ENCODE peak calls at places on chromosomes 2 and 18, in ten cellular contexts. D is anterior cingulate cortex; I is AG04450; G is LNCaP clone FGC; W is kidney; Y is DMS79; B is stimulated activated CD8-positive, alpha-beta memory T cell treated with anti-CD3 and anti-CD28 coated beads, Interleukin-4, amount 100 ng/mL, for 1 hour; K is skeletal muscle cell; E is stimulated activated naive CD8-positive, alpha-beta T cell treated with anti-CD3 and anti-CD28 coated beads, Interleukin-15, Interleukin-2, amounts not matched to agents 100 U/mL and 50 U/mL, for 24 hours; H is epithelial cell of proximal tubule. Z is an unnamed sample.

GRCh38 chr2:181670632-181671031 is 9.7 kb downstream of the NEUROD1 start:
- DNase-seq in E (no peak), B (no peak), Y (no peak), G (no peak), K (no peak), I (no peak), H (no peak), D (no peak), W (no peak), Z (no peak)

GRCh38 chr2:69102234-69102633 is 89.3 kb downstream of the ANTXR1 start:
- DNase-seq in Y (no peak), G (no peak), E (no peak), I (no peak), H (no peak), W (no peak), K (no peak), B (no peak), D (no peak), Z (no peak)

GRCh38 chr2:10408649-10409579 is 39.2 kb downstream of the ODC1 start:
- DNase-seq in D (no peak), E (peak), B (peak), H (no peak), Y (peak), W (peak), G (peak), K (no peak), I (no peak), Z (peak)

GRCh38 chr2:46735108-46735691 is 180.4 kb downstream of the MCFD2 start:
- DNase-seq in H (no peak), W (no peak), D (no peak), I (no peak), Y (no peak), E (no peak), B (no peak), G (no peak), K (no peak), Z (no peak)

GRCh38 chr18:7572837-7573236 is 5.7 kb downstream of the PTPRM start:
- DNase-seq in Y (no peak), I (no peak), W (no peak), E (peak), K (no peak), B (no peak), G (no peak), D (no peak), H (no peak), Z (no peak)

GRCh38 chr2:19033240-19033639 is 325.2 kb downstream of the OSR1 start:
- DNase-seq in D (no peak), K (no peak), E (no peak), Y (no peak), I (no peak), G (no peak), H (no peak), W (no peak), B (no peak), Z (no peak)

GRCh38 chr2:194927489-194927888 is 729.5 kb upstream of the SLC39A10 start:
- DNase-seq in I (no peak), D (no peak), K (no peak), H (no peak), G (no peak), E (no peak), W (no peak), Y (no peak), B (no peak), Z (no peak)

GRCh38 chr2:42105330-42106256 is 57.8 kb downstream of the PKDCC start:
- DNase-seq in K (no peak), Y (no peak), D (no peak), G (no peak), E (peak), W (peak), B (peak), I (no peak), H (no peak), Z (no peak)

GRCh38 chr2:61470122-61470951 is 550 bp downstream of the USP34 start:
- DNase-seq in Y (peak), I (peak), B (peak), H (no peak), E (peak), K (no peak), G (no peak), D (peak), W (peak), Z (peak)

GRCh38 chr2:176079285-176079830 is 4.4 kb downstream of the EVX2 start:
- DNase-seq in H (no peak), B (no peak), I (no peak), K (no peak), D (no peak), G (no peak), Y (peak), W (no peak), E (no peak), Z (no peak)

GRCh38 chr18:12391487-12392136 is 14.6 kb upstream of the AFG3L2 start:
- DNase-seq in Y (no peak), E (peak), G (no peak), B (no peak), W (no peak), H (no peak), I (peak), K (no peak), D (no peak), Z (peak)

GRCh38 chr18:10843533-10843932 is 305.8 kb downstream of the PIEZO2 start:
- DNase-seq in Y (no peak), K (no peak), I (no peak), H (no peak), W (no peak), E (no peak), D (no peak), B (no peak), G (no peak), Z (no peak)

GRCh38 chr2:65350714-65351113 is 81.7 kb downstream of the SPRED2 start:
- DNase-seq in H (no peak), G (no peak), W (no peak), Y (no peak), E (no peak), I (no peak), B (no peak), K (no peak), D (no peak), Z (no peak)

GRCh38 chr2:232365621-232366321 is 12.8 kb upstream of the ALPP start:
- DNase-seq in I (peak), D (no peak), H (no peak), W (no peak), K (no peak), G (peak), B (no peak), Y (no peak), E (no peak), Z (no peak)

GRCh38 chr18:77067315-77068061 is 65.1 kb downstream of the MBP start:
- DNase-seq in B (peak), E (peak), H (peak), G (no peak), K (peak), Y (no peak), D (no peak), W (no peak), I (peak), Z (no peak)

GRCh38 chr2:142190805-142191204 is 60.0 kb upstream of the LRP1B start:
- DNase-seq in K (no peak), H (no peak), I (no peak), W (no peak), D (no peak), E (no peak), G (no peak), Y (no peak), B (no peak), Z (no peak)

GRCh38 chr2:119823734-119824334 is 64.1 kb downstream of the PTPN4 start:
- DNase-seq in I (no peak), D (no peak), Y (no peak), K (no peak), B (no peak), E (peak), H (no peak), G (no peak), W (peak), Z (peak)

GRCh38 chr18:61892683-61893303 is at the start of gene RNF152:
- DNase-seq in G (no peak), I (no peak), W (peak), K (no peak), B (no peak), D (no peak), H (no peak), Y (no peak), E (peak), Z (no peak)

GRCh38 chr18:3511980-3512379 is 62.0 kb downstream of the TGIF1 start:
- DNase-seq in E (no peak), K (peak), H (peak), D (no peak), B (no peak), W (no peak), G (no peak), Y (no peak), I (peak), Z (no peak)

GRCh38 chr2:117942958-117943672 is 70.8 kb downstream of the CCDC93 start:
- DNase-seq in G (peak), E (no peak), B (no peak), W (no peak), D (no peak), I (peak), H (no peak), Y (no peak), K (peak), Z (no peak)

GRCh38 chr2:10514743-10515142 is 66.6 kb upstream of the ODC1 start:
- DNase-seq in Y (no peak), K (peak), B (no peak), E (no peak), I (peak), W (no peak), H (no peak), G (no peak), D (no peak), Z (no peak)

GRCh38 chr2:6372317-6372903 is 493.3 kb downstream of the CMPK2 start:
- DNase-seq in I (peak), W (no peak), G (no peak), E (no peak), Y (no peak), B (no peak), K (peak), H (peak), D (no peak), Z (no peak)

GRCh38 chr18:37343542-37343851 is 222.1 kb downstream of the CELF4 start:
- DNase-seq in K (no peak), E (no peak), I (no peak), D (no peak), B (no peak), G (no peak), Y (no peak), W (no peak), H (no peak), Z (peak)

GRCh38 chr2:168596881-168597280 is 140.8 kb downstream of the CERS6 start:
- DNase-seq in I (no peak), H (no peak), Y (no peak), K (no peak), B (no peak), D (no peak), G (no peak), E (no peak), W (no peak), Z (no peak)

GRCh38 chr2:179622635-179623034 is 238.8 kb downstream of the ZNF385B start:
- DNase-seq in Y (no peak), G (no peak), B (no peak), D (no peak), E (no peak), H (no peak), W (no peak), K (no peak), I (no peak), Z (no peak)

GRCh38 chr2:70983506-70984227 is 5.2 kb downstream of the ANKRD53 start:
- DNase-seq in K (no peak), D (no peak), I (no peak), B (no peak), G (no peak), H (no peak), Y (no peak), E (no peak), W (no peak), Z (no peak)

GRCh38 chr2:58871469-58872142 is 630.5 kb upstream of the FANCL start:
- DNase-seq in D (no peak), I (no peak), H (no peak), G (no peak), E (no peak), Y (no peak), K (no peak), B (no peak), W (no peak), Z (no peak)

GRCh38 chr2:224780096-224780495 is 63.9 kb upstream of the CCDC195 start:
- DNase-seq in D (no peak), H (peak), I (no peak), Y (no peak), K (no peak), B (no peak), E (no peak), G (no peak), W (no peak), Z (no peak)

GRCh38 chr2:229001196-229001595 is 269.9 kb downstream of the PID1 start:
- DNase-seq in Y (no peak), W (no peak), I (no peak), B (no peak), H (no peak), G (no peak), K (no peak), D (no peak), E (no peak), Z (no peak)

GRCh38 chr18:39463986-39464385 is 1898.4 kb upstream of the CELF4 start:
- DNase-seq in W (no peak), D (no peak), E (no peak), B (no peak), Y (no peak), H (no peak), K (no peak), G (no peak), I (no peak), Z (no peak)

GRCh38 chr2:150125188-150125587 is 362.3 kb downstream of the RND3 start:
- DNase-seq in K (no peak), G (no peak), H (no peak), D (no peak), W (no peak), Y (no peak), B (no peak), E (no peak), I (no peak), Z (no peak)

GRCh38 chr18:51527826-51528225 is 330.3 kb upstream of the MEX3C start:
- DNase-seq in H (no peak), G (no peak), D (no peak), E (no peak), Y (no peak), K (no peak), B (no peak), I (no peak), W (no peak), Z (no peak)

GRCh38 chr2:7961550-7961949 is 720.3 kb upstream of the ID2 start:
- DNase-seq in D (no peak), E (no peak), Y (no peak), W (no peak), H (no peak), B (no peak), K (no peak), I (no peak), G (no peak), Z (no peak)

Z was measured in hippocampal formation.